ENCODE peak calls at places on chromosomes 1 and 21, in five cellular contexts. S is NCI-H1092 treated with DMSO at 0.1 percent for 48 hours, G is cardiac fibroblast, M is heart left ventricle, Z is GM12891. O is an unnamed sample.

GRCh38 chr1:180922637-180923023 is 9.9 kb downstream of the KIAA1614 start:
- DNase-seq in S (no peak), G (no peak), M (peak), Z (no peak), O (no peak)

GRCh38 chr1:167086033-167086432 is 4.1 kb downstream of the GPA33 start:
- DNase-seq in S (no peak), G (no peak), M (no peak), Z (no peak), O (no peak)

GRCh38 chr1:93093332-93094006 is 14.4 kb downstream of the MTF2 start:
- DNase-seq in S (no peak), G (no peak), M (no peak), Z (no peak), O (no peak)

GRCh38 chr21:32884062-32884461 is 112.5 kb upstream of the PAXBP1 start:
- DNase-seq in S (no peak), G (no peak), M (no peak), Z (no peak), O (no peak)

GRCh38 chr1:18938707-18939070 is 17.8 kb downstream of the IFFO2 start:
- DNase-seq in S (no peak), G (no peak), M (no peak), Z (no peak), O (no peak)

GRCh38 chr1:228149341-228150020 is at the start of gene GJC2:
- DNase-seq in S (no peak), G (peak), M (no peak), Z (no peak), O (no peak)

GRCh38 chr1:56516539-56517252 is 62.7 kb downstream of the PLPP3 start:
- DNase-seq in S (no peak), G (peak), M (no peak), Z (peak), O (no peak)

GRCh38 chr1:67465371-67465770 is 35.2 kb upstream of the SERBP1 start:
- DNase-seq in S (no peak), G (no peak), M (no peak), Z (no peak), O (no peak)

GRCh38 chr1:178126790-178127189 is 32.9 kb downstream of the RASAL2 start:
- DNase-seq in S (no peak), G (peak), M (no peak), Z (no peak), O (peak)

GRCh38 chr1:92476071-92476607 is 10.6 kb downstream of the GFI1 start:
- DNase-seq in S (no peak), G (no peak), M (no peak), Z (no peak), O (no peak)

GRCh38 chr1:156281281-156282142 is 1.1 kb downstream of the SMG5 start:
- DNase-seq in S (no peak), G (peak), M (peak), Z (peak), O (no peak)

GRCh38 chr1:203658274-203658673 is 31.6 kb downstream of the ATP2B4 start:
- DNase-seq in S (no peak), G (no peak), M (no peak), Z (no peak), O (no peak)

GRCh38 chr1:3772027-3772714 is 378 bp upstream of the SMIM1 start:
- DNase-seq in S (no peak), G (peak), M (peak), Z (peak), O (no peak)

GRCh38 chr1:6025269-6026094 is 20.2 kb upstream of the KCNAB2 start:
- DNase-seq in S (no peak), G (peak), M (peak), Z (no peak), O (no peak)

GRCh38 chr1:200445213-200445612 is 35.4 kb upstream of the ZNF281 start:
- DNase-seq in S (no peak), G (no peak), M (no peak), Z (no peak), O (no peak)

GRCh38 chr1:17186216-17186894 is 18.6 kb upstream of the PADI1 start:
- DNase-seq in S (no peak), G (no peak), M (no peak), Z (no peak), O (no peak)

GRCh38 chr1:65044411-65044810 is 78.1 kb upstream of the JAK1 start:
- DNase-seq in S (no peak), G (no peak), M (no peak), Z (no peak), O (no peak)